ENCODE peak calls at places on chromosomes 7 and 10, in four cellular contexts. J is neural progenitor cell; V is left cardiac atrium; C is activated CD4-positive, alpha-beta T cell treated with anti-CD3 and anti-CD28 coated beads, Interleukin-2, amount 50 U/mL, for 1 hour. N is an unnamed sample.
A peak's percentile ranks its signal among the peaks of the same experiment; 100 is the strongest.

GRCh38 chr7:157500171-157500960 is 163.6 kb downstream of the DNAJB6 start:
- DNase-seq in J (no peak), V (no peak), C (no peak), N (no peak)

GRCh38 chr7:65509368-65510186 is 135.9 kb downstream of the ZNF92 start:
- DNase-seq in J (peak; percentile 65), V (peak; percentile 10), C (no peak), N (peak; percentile 18)

GRCh38 chr10:37857287-37858211 is at the start of gene ZNF248:
- DNase-seq in J (no peak), V (peak; percentile 97), C (peak; percentile 95), N (peak; percentile 94)

GRCh38 chr7:54788664-54789063 is 29.7 kb upstream of the SEC61G start:
- DNase-seq in J (peak; percentile 68), V (no peak), C (no peak), N (no peak)

GRCh38 chr10:46294641-46295230 is 7.9 kb downstream of the ANTXRL start:
- DNase-seq in J (no peak), V (no peak), C (no peak), N (no peak)

GRCh38 chr10:60208676-60209269 is 180.9 kb downstream of the ANK3 start:
- DNase-seq in J (peak; percentile 71), V (no peak), C (no peak), N (no peak)

GRCh38 chr7:140005754-140006503 is 56.8 kb downstream of the PARP12 start:
- DNase-seq in J (peak; percentile 68), V (no peak), C (no peak), N (no peak)

GRCh38 chr10:60303778-60304177 is 85.9 kb downstream of the ANK3 start:
- DNase-seq in J (no peak), V (no peak), C (no peak), N (no peak)

GRCh38 chr7:104643587-104644217 is 315.3 kb downstream of the LHFPL3 start:
- DNase-seq in J (peak; percentile 64), V (no peak), C (no peak), N (no peak)

GRCh38 chr7:20310963-20311742 is 19.5 kb upstream of the ITGB8 start:
- DNase-seq in J (peak; percentile 21), V (no peak), C (no peak), N (no peak)

GRCh38 chr10:61733358-61733940 is 70.7 kb downstream of the CABCOCO1 start:
- DNase-seq in J (peak; percentile 61), V (no peak), C (no peak), N (no peak)

GRCh38 chr7:92061154-92061553 is 73.1 kb downstream of the CYP51A1 start:
- DNase-seq in J (no peak), V (no peak), C (no peak), N (no peak)

GRCh38 chr7:105014725-105015630 is 973 bp downstream of the KMT2E start:
- DNase-seq in J (peak; percentile 57), V (peak; percentile 48), C (peak; percentile 46), N (peak; percentile 55)

GRCh38 chr7:27182285-27182827 is 2.7 kb downstream of the HOXA11 start:
- DNase-seq in J (no peak), V (no peak), C (no peak), N (no peak)

GRCh38 chr7:90459888-90460287 is 9.6 kb upstream of the PTTG1IP2 start:
- DNase-seq in J (no peak), V (no peak), C (no peak), N (no peak)

GRCh38 chr7:74364061-74364460 is 74.9 kb downstream of the CLIP2 start:
- DNase-seq in J (peak; percentile 26), V (no peak), C (no peak), N (no peak)

GRCh38 chr7:47102442-47102841 is 479.5 kb downstream of the TNS3 start:
- DNase-seq in J (no peak), V (no peak), C (no peak), N (no peak)

GRCh38 chr7:26937306-26937705 is 72.9 kb upstream of the SKAP2 start:
- DNase-seq in J (no peak), V (no peak), C (no peak), N (no peak)

GRCh38 chr10:5599613-5600520 is 66.5 kb downstream of the ASB13 start:
- DNase-seq in J (peak; percentile 64), V (no peak), C (no peak), N (no peak)

GRCh38 chr7:103867874-103868273 is 121.6 kb downstream of the RELN start:
- DNase-seq in J (no peak), V (no peak), C (no peak), N (no peak)

N was measured in effector memory CD8-positive, alpha-beta T cell.